ENCODE peak calls at places on chromosomes 6 and 20, in six cellular contexts. One of them, this sample, is unnamed.

GRCh38 chr20:31587545-31588389 is 17.3 kb upstream of the ID1 start:
- DNase-seq in EH: peak; percentile 57
- DNase-seq in effector CD4-positive, alpha-beta T cell: no peak
- DNase-seq in HFFc6: no peak
- DNase-seq in NCI-H2171 treated with DMSO at 0.1 percent for 48 hours: peak; percentile 89
- DNase-seq in mesendoderm: no peak
- DNase-seq in this sample: peak; percentile 35

GRCh38 chr6:139568956-139569538 is 194.6 kb upstream of the CITED2 start:
- DNase-seq in EH: peak; percentile 89
- DNase-seq in effector CD4-positive, alpha-beta T cell: no peak
- DNase-seq in HFFc6: peak; percentile 80
- DNase-seq in NCI-H2171 treated with DMSO at 0.1 percent for 48 hours: no peak
- DNase-seq in mesendoderm: peak; percentile 42
- DNase-seq in this sample: peak; percentile 92

GRCh38 chr6:169326067-169326799 is 72.6 kb upstream of the THBS2 start:
- DNase-seq in EH: peak; percentile 69
- DNase-seq in effector CD4-positive, alpha-beta T cell: no peak
- DNase-seq in HFFc6: peak; percentile 22
- DNase-seq in NCI-H2171 treated with DMSO at 0.1 percent for 48 hours: no peak
- DNase-seq in mesendoderm: peak; percentile 77
- DNase-seq in this sample: peak; percentile 58

GRCh38 chr20:1861347-1861987 is 33.7 kb upstream of the SIRPA start:
- DNase-seq in EH: peak; percentile 40
- DNase-seq in effector CD4-positive, alpha-beta T cell: no peak
- DNase-seq in HFFc6: no peak
- DNase-seq in NCI-H2171 treated with DMSO at 0.1 percent for 48 hours: no peak
- DNase-seq in mesendoderm: no peak
- DNase-seq in this sample: peak; percentile 27

GRCh38 chr6:168660400-168660945 is 219.5 kb downstream of the SMOC2 start:
- DNase-seq in EH: no peak
- DNase-seq in effector CD4-positive, alpha-beta T cell: no peak
- DNase-seq in HFFc6: no peak
- DNase-seq in NCI-H2171 treated with DMSO at 0.1 percent for 48 hours: no peak
- DNase-seq in mesendoderm: no peak
- DNase-seq in this sample: no peak

GRCh38 chr20:10637563-10637962 is 36.2 kb downstream of the JAG1 start:
- DNase-seq in EH: no peak
- DNase-seq in effector CD4-positive, alpha-beta T cell: no peak
- DNase-seq in HFFc6: no peak
- DNase-seq in NCI-H2171 treated with DMSO at 0.1 percent for 48 hours: no peak
- DNase-seq in mesendoderm: peak; percentile 78
- DNase-seq in this sample: no peak

GRCh38 chr20:51553897-51554504 is 11.5 kb upstream of the NFATC2 start:
- DNase-seq in EH: peak; percentile 76
- DNase-seq in effector CD4-positive, alpha-beta T cell: no peak
- DNase-seq in HFFc6: peak; percentile 55
- DNase-seq in NCI-H2171 treated with DMSO at 0.1 percent for 48 hours: no peak
- DNase-seq in mesendoderm: no peak
- DNase-seq in this sample: no peak

GRCh38 chr20:23178806-23179205 is 92.7 kb upstream of the CD93 start:
- DNase-seq in EH: no peak
- DNase-seq in effector CD4-positive, alpha-beta T cell: no peak
- DNase-seq in HFFc6: no peak
- DNase-seq in NCI-H2171 treated with DMSO at 0.1 percent for 48 hours: no peak
- DNase-seq in mesendoderm: peak; percentile 82
- DNase-seq in this sample: no peak

GRCh38 chr20:50189681-50190250 is 864 bp upstream of the CEBPB start:
- DNase-seq in EH: no peak
- DNase-seq in effector CD4-positive, alpha-beta T cell: peak; percentile 24
- DNase-seq in HFFc6: no peak
- DNase-seq in NCI-H2171 treated with DMSO at 0.1 percent for 48 hours: no peak
- DNase-seq in mesendoderm: peak; percentile 38
- DNase-seq in this sample: no peak

GRCh38 chr20:24949756-24950127 is 673 bp downstream of the CST7 start:
- DNase-seq in EH: no peak
- DNase-seq in effector CD4-positive, alpha-beta T cell: no peak
- DNase-seq in HFFc6: no peak
- DNase-seq in NCI-H2171 treated with DMSO at 0.1 percent for 48 hours: no peak
- DNase-seq in mesendoderm: peak; percentile 10
- DNase-seq in this sample: no peak

This sample was measured in iris pigment epithelial cell.